ENCODE peak calls at places on chromosomes 13 and 19, in seven cellular contexts. One of them, this sample, is unnamed.

GRCh38 chr19:7742991-7743390 is 4.3 kb downstream of the CD209 start:
- DNase-seq in Peyer's patch: no peak
- DNase-seq in upper lobe of left lung: no peak
- DNase-seq in tibial nerve: no peak
- DNase-seq in adrenal gland: no peak
- DNase-seq in stomach: no peak
- DNase-seq in suprapubic skin: no peak
- DNase-seq in this sample: no peak

GRCh38 chr19:27652796-27653195 is 1560.2 kb downstream of the UQCRFS1 start:
- DNase-seq in Peyer's patch: no peak
- DNase-seq in upper lobe of left lung: no peak
- DNase-seq in tibial nerve: no peak
- DNase-seq in adrenal gland: no peak
- DNase-seq in stomach: no peak
- DNase-seq in suprapubic skin: no peak
- DNase-seq in this sample: peak; percentile 52

GRCh38 chr19:19774354-19775033 is 41.6 kb upstream of the ZNF14 start:
- DNase-seq in Peyer's patch: no peak
- DNase-seq in upper lobe of left lung: no peak
- DNase-seq in tibial nerve: no peak
- DNase-seq in adrenal gland: no peak
- DNase-seq in stomach: no peak
- DNase-seq in suprapubic skin: no peak
- DNase-seq in this sample: no peak

GRCh38 chr19:46976845-46977320 is 42.8 kb upstream of the NPAS1 start:
- DNase-seq in Peyer's patch: no peak
- DNase-seq in upper lobe of left lung: no peak
- DNase-seq in tibial nerve: no peak
- DNase-seq in adrenal gland: peak; percentile 64
- DNase-seq in stomach: peak; percentile 43
- DNase-seq in suprapubic skin: no peak
- DNase-seq in this sample: no peak

GRCh38 chr13:44865722-44866484 is 123.4 kb downstream of the NUFIP1 start:
- DNase-seq in Peyer's patch: no peak
- DNase-seq in upper lobe of left lung: no peak
- DNase-seq in tibial nerve: no peak
- DNase-seq in adrenal gland: no peak
- DNase-seq in stomach: no peak
- DNase-seq in suprapubic skin: no peak
- DNase-seq in this sample: no peak

GRCh38 chr19:54162241-54162805 is 2.8 kb upstream of the LENG1 start:
- DNase-seq in Peyer's patch: peak; percentile 96
- DNase-seq in upper lobe of left lung: peak; percentile 95
- DNase-seq in tibial nerve: peak; percentile 73
- DNase-seq in adrenal gland: peak; percentile 94
- DNase-seq in stomach: peak; percentile 95
- DNase-seq in suprapubic skin: peak; percentile 91
- DNase-seq in this sample: no peak

GRCh38 chr19:28234637-28235036 is 978.3 kb downstream of the UQCRFS1 start:
- DNase-seq in Peyer's patch: no peak
- DNase-seq in upper lobe of left lung: no peak
- DNase-seq in tibial nerve: no peak
- DNase-seq in adrenal gland: no peak
- DNase-seq in stomach: no peak
- DNase-seq in suprapubic skin: peak; percentile 29
- DNase-seq in this sample: no peak

GRCh38 chr13:24713022-24713421 is 32.8 kb downstream of the ATP12A start:
- DNase-seq in Peyer's patch: no peak
- DNase-seq in upper lobe of left lung: no peak
- DNase-seq in tibial nerve: no peak
- DNase-seq in adrenal gland: no peak
- DNase-seq in stomach: peak; percentile 41
- DNase-seq in suprapubic skin: no peak
- DNase-seq in this sample: no peak

DNA sequence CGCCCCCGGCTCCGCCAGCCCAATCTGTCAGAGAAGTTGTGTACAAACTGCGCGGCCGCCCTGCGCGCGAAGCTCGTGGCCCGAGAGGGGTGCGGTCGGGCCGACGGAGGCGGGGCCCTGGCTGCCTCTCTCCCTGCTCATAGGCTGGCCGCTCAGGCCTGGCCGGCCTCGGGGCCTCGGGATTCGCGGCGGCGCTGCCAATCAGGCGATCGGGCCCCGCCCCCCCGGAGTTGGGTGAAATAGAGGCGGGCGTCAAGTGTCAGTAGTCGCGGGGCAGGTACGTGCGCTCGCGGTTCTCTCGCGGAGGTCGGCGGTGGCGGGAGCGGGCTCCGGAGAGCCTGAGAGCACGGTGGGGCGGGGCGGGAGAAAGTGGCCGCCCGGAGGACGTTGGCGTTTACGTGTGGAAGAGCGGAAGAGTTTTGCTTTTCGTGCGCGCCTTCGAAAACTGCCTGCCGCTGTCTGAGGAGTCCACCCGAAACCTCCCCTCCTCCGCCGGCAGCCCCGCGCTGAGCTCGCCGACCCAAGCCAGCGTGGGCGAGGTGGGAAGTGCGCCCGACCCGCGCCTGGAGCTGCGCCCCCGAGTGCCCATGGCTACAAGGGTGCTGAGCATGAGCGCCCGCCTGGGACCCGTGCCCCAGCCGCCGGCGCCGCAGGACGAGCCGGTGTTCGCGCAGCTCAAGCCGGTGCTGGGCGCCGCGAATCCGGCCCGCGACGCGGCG is at the start of gene KLF5:
- DNase-seq in Peyer's patch: peak; percentile 100
- DNase-seq in upper lobe of left lung: peak; percentile 99
- DNase-seq in tibial nerve: peak; percentile 97
- DNase-seq in adrenal gland: peak; percentile 94
- DNase-seq in stomach: peak; percentile 99
- DNase-seq in suprapubic skin: peak; percentile 98
- DNase-seq in this sample: peak; percentile 99
- H3K4me1 ChIP-seq in Peyer's patch: peaks cover 9% of the 10 kb centered on the region
- H3K4me1 ChIP-seq in upper lobe of left lung: peaks cover 21% of the 10 kb centered on the region
- H3K4me1 ChIP-seq in tibial nerve: peaks cover 17% of the 10 kb centered on the region
- H3K4me1 ChIP-seq in adrenal gland: peaks cover 5% of the 10 kb centered on the region
- H3K4me1 ChIP-seq in stomach: peaks cover 11% of the 10 kb centered on the region
- H3K4me1 ChIP-seq in suprapubic skin: peaks cover 14% of the 10 kb centered on the region
- H3K4me1 ChIP-seq in this sample: peaks cover 7% of the 10 kb centered on the region

GRCh38 chr19:4060621-4061177 is 6.0 kb downstream of the ZBTB7A start:
- DNase-seq in Peyer's patch: peak; percentile 77
- DNase-seq in upper lobe of left lung: peak; percentile 52
- DNase-seq in tibial nerve: no peak
- DNase-seq in adrenal gland: no peak
- DNase-seq in stomach: no peak
- DNase-seq in suprapubic skin: no peak
- DNase-seq in this sample: no peak

GRCh38 chr19:4063369-4064072 is 3.2 kb downstream of the ZBTB7A start:
- DNase-seq in Peyer's patch: peak; percentile 73
- DNase-seq in upper lobe of left lung: no peak
- DNase-seq in tibial nerve: no peak
- DNase-seq in adrenal gland: peak; percentile 61
- DNase-seq in stomach: no peak
- DNase-seq in suprapubic skin: no peak
- DNase-seq in this sample: no peak

GRCh38 chr19:4062576-4063368 is 3.9 kb downstream of the ZBTB7A start:
- DNase-seq in Peyer's patch: no peak
- DNase-seq in upper lobe of left lung: peak; percentile 82
- DNase-seq in tibial nerve: no peak
- DNase-seq in adrenal gland: no peak
- DNase-seq in stomach: no peak
- DNase-seq in suprapubic skin: no peak
- DNase-seq in this sample: no peak

GRCh38 chr19:4061178-4061682 is 5.5 kb downstream of the ZBTB7A start:
- DNase-seq in Peyer's patch: peak; percentile 98
- DNase-seq in upper lobe of left lung: peak; percentile 96
- DNase-seq in tibial nerve: peak; percentile 83
- DNase-seq in adrenal gland: peak; percentile 90
- DNase-seq in stomach: peak; percentile 93
- DNase-seq in suprapubic skin: peak; percentile 96
- DNase-seq in this sample: peak; percentile 90

DNA sequence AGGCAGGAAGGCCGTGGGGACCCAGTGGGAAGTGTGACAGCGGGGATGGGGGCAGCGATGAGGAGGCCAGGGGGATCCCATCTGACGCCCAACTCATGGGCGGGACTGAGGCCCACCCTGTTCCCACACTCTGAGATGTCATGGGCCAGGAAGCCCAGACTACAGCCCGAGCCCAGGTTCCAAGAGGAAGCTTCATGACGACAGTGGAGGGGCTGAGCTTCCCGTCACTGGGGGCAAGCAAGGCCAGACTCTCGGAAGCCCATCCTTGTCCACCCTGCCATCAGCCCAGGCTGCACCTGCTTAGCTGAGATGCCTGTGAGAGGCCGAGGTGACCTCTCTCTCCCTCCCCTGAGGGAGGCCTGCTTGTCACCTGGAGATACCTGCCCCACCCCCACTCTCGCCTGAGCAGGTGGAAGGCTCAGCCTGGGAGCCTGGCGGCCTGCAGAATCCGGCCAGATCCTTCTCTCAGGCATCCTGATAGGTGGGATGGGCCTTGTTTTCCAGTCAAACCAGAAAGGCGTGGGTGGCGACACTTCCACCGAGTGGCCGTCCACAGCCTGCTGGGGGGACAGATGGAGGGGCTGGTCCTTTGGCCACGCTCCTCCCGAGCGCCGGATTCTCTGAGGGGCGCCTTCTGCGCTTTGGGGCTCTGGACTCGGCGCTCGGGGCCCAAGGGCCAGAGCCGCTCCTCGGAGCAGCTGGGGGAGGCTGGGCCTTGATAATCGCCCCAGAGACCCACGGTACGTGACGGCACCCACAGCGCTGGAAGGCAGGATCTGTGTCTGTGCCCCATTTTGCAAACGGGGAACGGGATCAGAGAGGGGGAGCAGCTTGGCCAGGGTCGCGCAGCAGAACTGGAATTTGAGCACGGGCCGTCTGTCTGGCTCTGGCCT is 4.8 kb downstream of the ZBTB7A start:
- DNase-seq in Peyer's patch: peak; percentile 87
- DNase-seq in upper lobe of left lung: peak; percentile 72
- DNase-seq in tibial nerve: no peak
- DNase-seq in adrenal gland: no peak
- DNase-seq in stomach: peak; percentile 86
- DNase-seq in suprapubic skin: no peak
- DNase-seq in this sample: no peak
- TF ChIP-seq POLR2A in Peyer's patch: no peak
- TF ChIP-seq POLR2A in upper lobe of left lung: no peak
- TF ChIP-seq POLR2A in tibial nerve: no peak
- TF ChIP-seq POLR2A in adrenal gland: no peak
- TF ChIP-seq POLR2A in stomach: no peak
- TF ChIP-seq POLR2A in suprapubic skin: no peak
- TF ChIP-seq POLR2A in this sample: no peak

DNA sequence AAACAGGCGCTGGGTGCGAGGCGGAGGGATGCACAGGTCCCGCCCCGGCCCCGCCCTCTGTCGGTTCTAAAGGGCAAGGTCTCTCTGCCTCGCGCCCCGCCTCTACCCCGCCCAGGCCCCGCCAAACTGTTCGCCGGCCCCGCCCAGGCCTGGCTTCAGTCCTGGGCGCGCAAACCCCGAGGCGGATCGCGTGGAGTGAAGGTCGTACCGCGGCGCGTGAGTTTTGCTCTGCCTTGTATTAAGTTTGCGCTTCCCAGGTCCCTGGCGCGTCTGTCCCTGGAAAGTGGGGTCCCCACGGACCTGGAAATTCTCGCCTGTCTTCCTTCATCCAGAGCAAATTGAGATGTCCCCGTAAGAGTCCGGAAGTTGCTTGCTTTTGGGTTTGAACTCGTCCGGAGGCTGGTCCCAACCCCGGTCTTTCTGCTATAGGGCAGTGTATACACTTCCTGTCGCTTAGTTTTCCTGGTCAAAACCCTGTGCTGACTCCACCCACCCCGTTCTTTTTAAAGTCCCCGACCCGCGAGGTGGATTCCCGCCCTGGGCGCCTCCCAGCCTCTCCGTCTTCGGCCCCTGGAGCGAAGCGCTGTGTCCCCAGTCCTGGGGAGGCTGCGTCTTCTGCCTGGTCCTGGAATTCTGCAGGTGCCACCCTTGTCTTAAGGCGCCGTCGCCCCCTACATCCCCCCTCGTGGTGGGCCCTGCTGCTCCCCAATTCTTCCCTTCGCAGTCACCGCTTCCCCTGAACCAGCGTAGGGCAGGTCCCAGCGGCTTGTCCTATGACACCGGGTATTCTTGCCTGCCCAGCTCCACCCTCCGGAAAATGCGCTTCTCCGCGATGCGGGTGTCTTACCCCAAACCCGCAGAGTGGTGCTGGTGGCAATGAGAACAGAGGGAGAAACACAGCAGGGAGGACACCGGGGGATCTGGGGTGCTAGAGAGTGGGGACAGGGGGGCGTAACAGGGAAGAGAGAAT is 8.6 kb downstream of the ZNF808 start:
- DNase-seq in Peyer's patch: peak; percentile 76
- DNase-seq in upper lobe of left lung: peak; percentile 96
- DNase-seq in tibial nerve: peak; percentile 69
- DNase-seq in adrenal gland: peak; percentile 70
- DNase-seq in stomach: peak; percentile 74
- DNase-seq in suprapubic skin: peak; percentile 95
- DNase-seq in this sample: no peak
- TF ChIP-seq CTCF in Peyer's patch: no peak
- TF ChIP-seq CTCF in upper lobe of left lung: no peak
- TF ChIP-seq CTCF in tibial nerve: no peak
- TF ChIP-seq CTCF in adrenal gland: peak; percentile 22
- TF ChIP-seq CTCF in stomach: no peak
- TF ChIP-seq CTCF in suprapubic skin: peak; percentile 32
- TF ChIP-seq CTCF in this sample: no peak

GRCh38 chr19:11401808-11402543 is 17.1 kb downstream of the RGL3 start:
- DNase-seq in Peyer's patch: no peak
- DNase-seq in upper lobe of left lung: no peak
- DNase-seq in tibial nerve: no peak
- DNase-seq in adrenal gland: no peak
- DNase-seq in stomach: no peak
- DNase-seq in suprapubic skin: no peak
- DNase-seq in this sample: no peak

GRCh38 chr19:11397089-11397610 is 13.0 kb upstream of the EPOR start:
- DNase-seq in Peyer's patch: no peak
- DNase-seq in upper lobe of left lung: peak; percentile 66
- DNase-seq in tibial nerve: no peak
- DNase-seq in adrenal gland: no peak
- DNase-seq in stomach: no peak
- DNase-seq in suprapubic skin: no peak
- DNase-seq in this sample: no peak

GRCh38 chr19:11404588-11405258 is 14.4 kb downstream of the RGL3 start:
- DNase-seq in Peyer's patch: no peak
- DNase-seq in upper lobe of left lung: no peak
- DNase-seq in tibial nerve: no peak
- DNase-seq in adrenal gland: peak; percentile 52
- DNase-seq in stomach: no peak
- DNase-seq in suprapubic skin: no peak
- DNase-seq in this sample: no peak

GRCh38 chr19:11400695-11401291 is 16.7 kb upstream of the EPOR start:
- DNase-seq in Peyer's patch: no peak
- DNase-seq in upper lobe of left lung: no peak
- DNase-seq in tibial nerve: no peak
- DNase-seq in adrenal gland: no peak
- DNase-seq in stomach: no peak
- DNase-seq in suprapubic skin: no peak
- DNase-seq in this sample: no peak

DNA sequence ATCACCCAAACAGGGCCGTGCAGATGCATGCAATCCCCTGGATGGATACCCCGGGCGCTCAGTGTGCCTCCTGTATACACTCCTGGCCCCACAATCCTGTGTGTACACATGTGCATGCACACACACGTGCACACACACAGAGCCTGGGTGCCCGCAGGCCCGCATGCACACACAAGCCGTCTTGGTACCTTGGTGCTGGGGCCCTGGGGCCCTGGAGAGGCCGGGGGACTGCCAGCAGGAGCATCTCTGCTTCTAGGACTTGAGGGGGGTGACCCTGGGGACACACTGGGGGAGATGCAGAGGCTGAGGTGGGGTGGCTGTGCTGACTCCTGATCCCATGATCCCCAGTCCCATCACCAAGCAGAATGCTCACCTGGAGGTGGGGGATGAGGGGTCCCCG is 15.6 kb upstream of the EPOR start:
- DNase-seq in Peyer's patch: no peak
- DNase-seq in upper lobe of left lung: peak; percentile 67
- DNase-seq in tibial nerve: no peak
- DNase-seq in adrenal gland: no peak
- DNase-seq in stomach: no peak
- DNase-seq in suprapubic skin: no peak
- DNase-seq in this sample: no peak
- H3K4me1 ChIP-seq in Peyer's patch: no peaks in the 10 kb centered on the region
- H3K4me1 ChIP-seq in upper lobe of left lung: no peaks in the 10 kb centered on the region
- H3K4me1 ChIP-seq in tibial nerve: no peaks in the 10 kb centered on the region
- H3K4me1 ChIP-seq in adrenal gland: peaks cover 3% of the 10 kb centered on the region
- H3K4me1 ChIP-seq in stomach: no peaks in the 10 kb centered on the region
- H3K4me1 ChIP-seq in suprapubic skin: no peaks in the 10 kb centered on the region
- H3K4me1 ChIP-seq in this sample: no peaks in the 10 kb centered on the region